ENCODE peak calls at places on chromosomes 2 and 18, in five cellular contexts. U, M, Q, Y and X are unnamed samples.

GRCh38 chr2:98664323-98664722 is 55.9 kb downstream of the UNC50 start:
- DNase-seq in M (no peak), Q (peak), Y (no peak), U (peak), X (no peak)

GRCh38 chr2:189782221-189782671 is 1.9 kb downstream of the ORMDL1 start:
- DNase-seq in Q (no peak), U (peak), Y (no peak), M (no peak), X (peak)

GRCh38 chr18:71398530-71398929 is 1109.7 kb downstream of the SOCS6 start:
- DNase-seq in M (no peak), U (peak), Y (peak), Q (no peak), X (no peak)

GRCh38 chr2:239853121-239853520 is 172.0 kb downstream of the NDUFA10 start:
- DNase-seq in U (no peak), Y (no peak), M (no peak), Q (no peak), X (no peak)

GRCh38 chr2:169336677-169337076 is 25.7 kb downstream of the LRP2 start:
- DNase-seq in Y (no peak), M (no peak), U (no peak), Q (no peak), X (no peak)

GRCh38 chr2:30457316-30457715 is 10.3 kb downstream of the LCLAT1 start:
- DNase-seq in Q (no peak), M (no peak), Y (no peak), U (no peak), X (no peak)

GRCh38 chr18:76495435-76496199 is 575 bp upstream of the ZNF516 start:
- DNase-seq in Q (no peak), M (no peak), U (peak), Y (peak), X (peak)

GRCh38 chr2:178211943-178212342 is 17.6 kb downstream of the OSBPL6 start:
- DNase-seq in Q (no peak), M (no peak), U (no peak), Y (no peak), X (no peak)

GRCh38 chr2:19580830-19581229 is 222.4 kb upstream of the OSR1 start:
- DNase-seq in U (no peak), Y (no peak), M (peak), Q (no peak), X (no peak)

GRCh38 chr2:203710211-203710610 is 3.8 kb downstream of the CD28 start:
- DNase-seq in Y (no peak), U (no peak), M (no peak), Q (no peak), X (no peak)

GRCh38 chr2:26363958-26364357 is 17.4 kb upstream of the ADGRF3 start:
- DNase-seq in Y (no peak), M (no peak), U (no peak), Q (no peak), X (no peak)

GRCh38 chr2:10964076-10964812 is 52.5 kb downstream of the KCNF1 start:
- DNase-seq in Y (no peak), Q (no peak), M (no peak), U (no peak), X (no peak)

GRCh38 chr2:133768261-133769021 is 200.2 kb upstream of the NCKAP5 start:
- DNase-seq in Q (no peak), M (no peak), U (no peak), Y (no peak), X (no peak)

GRCh38 chr2:100179806-100180205 is 37.4 kb upstream of the AFF3 start:
- DNase-seq in Q (no peak), M (no peak), U (no peak), Y (no peak), X (no peak)

GRCh38 chr18:39870586-39870985 is 2084.4 kb upstream of the PIK3C3 start:
- DNase-seq in M (no peak), Y (no peak), U (no peak), Q (no peak), X (no peak)

GRCh38 chr18:48923746-48924580 is 26.8 kb downstream of the SMAD7 start:
- DNase-seq in Y (no peak), U (no peak), Q (no peak), M (no peak), X (peak)

GRCh38 chr2:171553858-171554257 is 31.6 kb downstream of the CYBRD1 start:
- DNase-seq in U (no peak), M (no peak), Q (no peak), Y (no peak), X (no peak)

GRCh38 chr2:168189835-168190426 is 57.5 kb downstream of the STK39 start:
- DNase-seq in Q (no peak), U (no peak), M (peak), Y (no peak), X (no peak)

GRCh38 chr18:39841133-39842041 is 2113.6 kb upstream of the PIK3C3 start:
- DNase-seq in U (no peak), M (peak), Y (no peak), Q (no peak), X (no peak)

GRCh38 chr2:238875161-238875530 is 27.3 kb downstream of the TWIST2 start:
- DNase-seq in U (no peak), Y (no peak), Q (no peak), M (no peak), X (no peak)

GRCh38 chr18:48100712-48101165 is 170.3 kb upstream of the SMAD2 start:
- DNase-seq in Y (no peak), M (no peak), Q (no peak), U (no peak), X (no peak)

GRCh38 chr2:199505755-199506403 is 48.1 kb upstream of the SATB2 start:
- DNase-seq in Y (no peak), M (no peak), U (no peak), Q (no peak), X (no peak)

GRCh38 chr2:167581961-167582574 is 665.3 kb downstream of the STK39 start:
- DNase-seq in U (no peak), Y (no peak), Q (no peak), M (no peak), X (no peak)

GRCh38 chr2:39266906-39267434 is 23.2 kb upstream of the CDKL4 start:
- DNase-seq in Y (no peak), Q (no peak), U (no peak), M (no peak), X (no peak)

GRCh38 chr2:26469092-26469710 is 8.7 kb downstream of the OTOF start:
- DNase-seq in Y (peak), M (peak), Q (no peak), U (peak), X (peak)

GRCh38 chr2:146844226-146844990 is 1000.4 kb upstream of the ACVR2A start:
- DNase-seq in Q (no peak), U (no peak), Y (no peak), M (no peak), X (no peak)

GRCh38 chr2:101706121-101706818 is 8.8 kb downstream of the MAP4K4 start:
- DNase-seq in Q (no peak), M (no peak), Y (no peak), U (no peak), X (no peak)

GRCh38 chr18:47746615-47747014 is 183.8 kb downstream of the SMAD2 start:
- DNase-seq in Y (no peak), U (no peak), Q (no peak), M (no peak), X (no peak)

GRCh38 chr2:241001413-241002274 is 3.2 kb downstream of the SNED1 start:
- DNase-seq in Y (no peak), Q (no peak), U (no peak), M (no peak), X (no peak)